ENCODE peak calls at places on chromosomes 11 and 22, in four cellular contexts. One of them, this sample, is unnamed.

GRCh38 chr22:49108636-49109315 is 718.9 kb downstream of the BRD1 start:
- DNase-seq in GM12891: no peak
- DNase-seq in stimulated activated CD4-positive, alpha-beta T cell treated with anti-CD3 and anti-CD28 coated beads, Interleukin-4, amount 100 ng/mL, for 1 hour: no peak
- DNase-seq in AG04449: no peak
- DNase-seq in this sample: no peak

GRCh38 chr11:132911186-132911585 is 621.1 kb downstream of the OPCML start:
- DNase-seq in GM12891: no peak
- DNase-seq in stimulated activated CD4-positive, alpha-beta T cell treated with anti-CD3 and anti-CD28 coated beads, Interleukin-4, amount 100 ng/mL, for 1 hour: no peak
- DNase-seq in AG04449: no peak
- DNase-seq in this sample: no peak

GRCh38 chr11:94315664-94316063 is 11.3 kb downstream of the IZUMO1R start:
- DNase-seq in GM12891: no peak
- DNase-seq in stimulated activated CD4-positive, alpha-beta T cell treated with anti-CD3 and anti-CD28 coated beads, Interleukin-4, amount 100 ng/mL, for 1 hour: no peak
- DNase-seq in AG04449: no peak
- DNase-seq in this sample: no peak

GRCh38 chr11:133718831-133719230 is 126.5 kb downstream of the SPATA19 start:
- DNase-seq in GM12891: no peak
- DNase-seq in stimulated activated CD4-positive, alpha-beta T cell treated with anti-CD3 and anti-CD28 coated beads, Interleukin-4, amount 100 ng/mL, for 1 hour: no peak
- DNase-seq in AG04449: no peak
- DNase-seq in this sample: no peak

GRCh38 chr11:47986742-47987141 is 6.4 kb downstream of the PTPRJ start:
- DNase-seq in GM12891: no peak
- DNase-seq in stimulated activated CD4-positive, alpha-beta T cell treated with anti-CD3 and anti-CD28 coated beads, Interleukin-4, amount 100 ng/mL, for 1 hour: no peak
- DNase-seq in AG04449: no peak
- DNase-seq in this sample: no peak

GRCh38 chr22:40412441-40412840 is 42.0 kb downstream of the SGSM3 start:
- DNase-seq in GM12891: no peak
- DNase-seq in stimulated activated CD4-positive, alpha-beta T cell treated with anti-CD3 and anti-CD28 coated beads, Interleukin-4, amount 100 ng/mL, for 1 hour: no peak
- DNase-seq in AG04449: no peak
- DNase-seq in this sample: no peak

GRCh38 chr22:48154943-48155240 is 1392.4 kb downstream of the TBC1D22A start:
- DNase-seq in GM12891: no peak
- DNase-seq in stimulated activated CD4-positive, alpha-beta T cell treated with anti-CD3 and anti-CD28 coated beads, Interleukin-4, amount 100 ng/mL, for 1 hour: no peak
- DNase-seq in AG04449: no peak
- DNase-seq in this sample: no peak

GRCh38 chr22:44345872-44346271 is 33.1 kb upstream of the SHISAL1 start:
- DNase-seq in GM12891: no peak
- DNase-seq in stimulated activated CD4-positive, alpha-beta T cell treated with anti-CD3 and anti-CD28 coated beads, Interleukin-4, amount 100 ng/mL, for 1 hour: no peak
- DNase-seq in AG04449: no peak
- DNase-seq in this sample: no peak

GRCh38 chr11:62544521-62545436 is 1.8 kb downstream of the AHNAK start:
- DNase-seq in GM12891: no peak
- DNase-seq in stimulated activated CD4-positive, alpha-beta T cell treated with anti-CD3 and anti-CD28 coated beads, Interleukin-4, amount 100 ng/mL, for 1 hour: peak
- DNase-seq in AG04449: no peak
- DNase-seq in this sample: no peak

GRCh38 chr11:15107730-15108515 is 6.8 kb upstream of the INSC start:
- DNase-seq in GM12891: no peak
- DNase-seq in stimulated activated CD4-positive, alpha-beta T cell treated with anti-CD3 and anti-CD28 coated beads, Interleukin-4, amount 100 ng/mL, for 1 hour: no peak
- DNase-seq in AG04449: no peak
- DNase-seq in this sample: no peak

GRCh38 chr11:12773591-12773990 is 99.4 kb downstream of the TEAD1 start:
- DNase-seq in GM12891: no peak
- DNase-seq in stimulated activated CD4-positive, alpha-beta T cell treated with anti-CD3 and anti-CD28 coated beads, Interleukin-4, amount 100 ng/mL, for 1 hour: no peak
- DNase-seq in AG04449: no peak
- DNase-seq in this sample: no peak

GRCh38 chr11:29227816-29228215 is 789.0 kb downstream of the KCNA4 start:
- DNase-seq in GM12891: no peak
- DNase-seq in stimulated activated CD4-positive, alpha-beta T cell treated with anti-CD3 and anti-CD28 coated beads, Interleukin-4, amount 100 ng/mL, for 1 hour: no peak
- DNase-seq in AG04449: no peak
- DNase-seq in this sample: no peak

GRCh38 chr22:38792833-38793232 is 1.1 kb downstream of the DNAL4 start:
- DNase-seq in GM12891: no peak
- DNase-seq in stimulated activated CD4-positive, alpha-beta T cell treated with anti-CD3 and anti-CD28 coated beads, Interleukin-4, amount 100 ng/mL, for 1 hour: no peak
- DNase-seq in AG04449: no peak
- DNase-seq in this sample: no peak

GRCh38 chr11:32435152-32435480 is 223 bp downstream of the WT1 start:
- DNase-seq in GM12891: no peak
- DNase-seq in stimulated activated CD4-positive, alpha-beta T cell treated with anti-CD3 and anti-CD28 coated beads, Interleukin-4, amount 100 ng/mL, for 1 hour: no peak
- DNase-seq in AG04449: no peak
- DNase-seq in this sample: no peak

GRCh38 chr11:8252388-8252787 is 11.3 kb downstream of the LMO1 start:
- DNase-seq in GM12891: no peak
- DNase-seq in stimulated activated CD4-positive, alpha-beta T cell treated with anti-CD3 and anti-CD28 coated beads, Interleukin-4, amount 100 ng/mL, for 1 hour: no peak
- DNase-seq in AG04449: no peak
- DNase-seq in this sample: no peak

This sample was measured in natural killer cell.